ENCODE peak calls at places on chromosomes 2 and 18, in five cellular contexts. T, O, M, S and Z are unnamed samples.
A peak's percentile ranks its signal among the peaks of the same experiment; 100 is the strongest.

GRCh38 chr18:35573531-35573930 is 8.0 kb upstream of the GALNT1 start:
- DNase-seq in T (no peak), O (no peak), S (no peak), M (no peak), Z (no peak)

GRCh38 chr2:17518212-17519154 is at the start of gene RAD51AP2:
- DNase-seq in S (peak; percentile 80), T (no peak), M (peak; percentile 72), O (peak; percentile 74), Z (peak; percentile 59)

GRCh38 chr2:151946856-151947523 is 118.8 kb upstream of the ARL5A start:
- DNase-seq in S (peak; percentile 45), M (no peak), T (peak; percentile 30), O (no peak), Z (no peak)

GRCh38 chr2:138035597-138036217 is 71.4 kb downstream of the HNMT start:
- DNase-seq in M (no peak), T (no peak), O (no peak), S (no peak), Z (no peak)

GRCh38 chr2:128413718-128414341 is 95.2 kb upstream of the HS6ST1 start:
- DNase-seq in M (no peak), O (no peak), T (no peak), S (no peak), Z (no peak)

GRCh38 chr2:147099845-147100244 is 745.0 kb upstream of the ACVR2A start:
- DNase-seq in T (no peak), O (no peak), M (no peak), S (no peak), Z (no peak)

GRCh38 chr18:80145191-80145799 is 36.2 kb downstream of the ADNP2 start:
- DNase-seq in S (no peak), O (no peak), M (peak; percentile 80), T (no peak), Z (no peak)

GRCh38 chr18:46755315-46756171 is 1.3 kb downstream of the ST8SIA5 start:
- DNase-seq in M (peak; percentile 56), O (no peak), T (no peak), S (no peak), Z (no peak)

GRCh38 chr2:150373374-150373773 is 114.1 kb downstream of the RND3 start:
- DNase-seq in M (no peak), T (no peak), O (no peak), S (no peak), Z (no peak)

GRCh38 chr18:74906189-74906588 is 302.8 kb downstream of the PTGR3 start:
- DNase-seq in T (no peak), S (no peak), M (peak; percentile 63), O (no peak), Z (no peak)